ENCODE peak calls at places on chromosomes 2 and 18, in seven cellular contexts. B is SK-N-SH, M is H1, P is K562, H is GM12891, F is HepG2, S is GM12878. K is an unnamed sample.
A peak's percentile ranks its signal among the peaks of the same experiment; 100 is the strongest.

GRCh38 chr18:7566244-7566586 is 901 bp upstream of the PTPRM start:
- DNase-seq in B (no peak), M (no peak), P (no peak), H (no peak), F (no peak), S (no peak), K (no peak)

GRCh38 chr2:174004900-174005605 is 39.9 kb upstream of the SP3 start:
- DNase-seq in B (no peak), M (no peak), P (no peak), H (no peak), F (no peak), S (no peak), K (no peak)

GRCh38 chr2:69226886-69227285 is 160.1 kb downstream of the GFPT1 start:
- DNase-seq in B (no peak), M (no peak), P (no peak), H (no peak), F (no peak), S (no peak), K (no peak)

GRCh38 chr2:41806286-41806685 is 241.5 kb upstream of the PKDCC start:
- DNase-seq in B (no peak), M (no peak), P (no peak), H (no peak), F (peak; percentile 12), S (no peak), K (no peak)

GRCh38 chr2:149661844-149662243 is 74.3 kb upstream of the MMADHC start:
- DNase-seq in B (no peak), M (no peak), P (no peak), H (no peak), F (no peak), S (no peak), K (no peak)

GRCh38 chr2:152715854-152716428 is 1.3 kb downstream of the PRPF40A start:
- DNase-seq in B (peak; percentile 37), M (no peak), P (no peak), H (no peak), F (peak; percentile 84), S (no peak), K (no peak)

GRCh38 chr2:19369341-19369955 is 11.0 kb upstream of the OSR1 start:
- DNase-seq in B (no peak), M (no peak), P (no peak), H (no peak), F (peak; percentile 23), S (no peak), K (no peak)

GRCh38 chr2:140173790-140174189 is 1393.6 kb upstream of the NXPH2 start:
- DNase-seq in B (no peak), M (no peak), P (no peak), H (no peak), F (no peak), S (no peak), K (no peak)

GRCh38 chr2:169108098-169108884 is 38.9 kb downstream of the DHRS9 start:
- DNase-seq in B (no peak), M (no peak), P (no peak), H (no peak), F (no peak), S (no peak), K (no peak)

GRCh38 chr2:163667064-163667887 is 68.5 kb downstream of the FIGN start:
- DNase-seq in B (no peak), M (no peak), P (no peak), H (no peak), F (peak; percentile 81), S (no peak), K (no peak)

GRCh38 chr2:48829036-48829435 is 73.5 kb upstream of the LHCGR start:
- DNase-seq in B (no peak), M (no peak), P (no peak), H (no peak), F (no peak), S (no peak), K (no peak)

GRCh38 chr2:48278590-48278989 is 251.4 kb upstream of the STON1 start:
- DNase-seq in B (no peak), M (no peak), P (no peak), H (no peak), F (no peak), S (no peak), K (no peak)

GRCh38 chr18:58347135-58347534 is 281.8 kb downstream of the ALPK2 start:
- DNase-seq in B (no peak), M (no peak), P (no peak), H (no peak), F (no peak), S (no peak), K (no peak)

GRCh38 chr2:50118951-50119702 is 912.8 kb downstream of the NRXN1 start:
- DNase-seq in B (no peak), M (no peak), P (no peak), H (no peak), F (no peak), S (no peak), K (no peak)

GRCh38 chr18:9712130-9712577 is 4.1 kb downstream of the RAB31 start:
- DNase-seq in B (no peak), M (no peak), P (no peak), H (no peak), F (no peak), S (no peak), K (no peak)

GRCh38 chr2:238845583-238846480 is 2.1 kb upstream of the TWIST2 start:
- DNase-seq in B (no peak), M (peak; percentile 50), P (no peak), H (no peak), F (no peak), S (no peak), K (no peak)

DNA sequence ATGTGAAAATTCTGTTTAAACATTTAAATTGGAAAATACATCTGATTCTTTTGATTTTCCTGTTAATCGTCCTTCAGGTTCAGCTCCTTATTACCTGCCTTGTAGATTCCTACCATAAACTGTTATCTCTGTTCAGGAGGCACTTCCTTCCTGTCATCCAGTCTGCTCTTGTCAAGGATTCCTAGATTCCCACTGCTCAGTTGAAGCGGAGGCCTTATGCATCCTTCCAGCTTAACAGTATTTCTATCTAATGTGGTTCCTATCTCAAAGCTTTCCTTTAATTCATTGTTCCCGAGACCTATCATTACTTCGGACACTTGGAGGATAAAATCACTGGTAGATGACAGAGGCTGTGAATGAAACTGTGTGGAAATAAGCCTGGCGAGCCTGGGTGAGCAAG is 12.0 kb downstream of the SPAG16 start:
- DNase-seq in B (no peak), M (no peak), P (no peak), H (no peak), F (no peak), S (no peak), K (no peak)
- TF ChIP-seq POLR2AphosphoS5 in B (no peak), M (no peak), P (no peak), H (no peak), F (no peak), S (no peak), K (no peak)

DNA sequence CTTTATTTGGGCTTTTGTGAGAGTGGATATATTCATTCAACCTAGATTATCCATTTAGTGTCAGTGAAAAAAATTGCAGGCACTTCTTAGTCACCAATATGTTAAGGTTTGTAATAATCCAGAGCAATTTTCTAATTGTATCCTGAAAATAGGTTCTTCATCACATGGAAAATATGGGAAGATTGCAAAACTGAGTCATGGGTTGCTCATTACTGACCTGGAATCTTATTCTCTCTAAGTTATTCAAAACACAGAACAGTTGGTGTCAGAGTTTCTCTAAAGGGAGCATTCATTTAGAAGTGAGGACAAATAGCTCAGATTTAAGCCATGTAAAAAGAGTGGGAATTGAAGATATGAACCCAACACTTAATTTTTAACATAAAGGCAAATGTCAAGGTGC is 181.3 kb downstream of the IKZF2 start:
- DNase-seq in B (no peak), M (no peak), P (no peak), H (no peak), F (no peak), S (no peak), K (no peak)
- TF ChIP-seq TAF1 in B (no peak), M (no peak), P (no peak), H (no peak), F (no peak), S (no peak), K (no peak)

DNA sequence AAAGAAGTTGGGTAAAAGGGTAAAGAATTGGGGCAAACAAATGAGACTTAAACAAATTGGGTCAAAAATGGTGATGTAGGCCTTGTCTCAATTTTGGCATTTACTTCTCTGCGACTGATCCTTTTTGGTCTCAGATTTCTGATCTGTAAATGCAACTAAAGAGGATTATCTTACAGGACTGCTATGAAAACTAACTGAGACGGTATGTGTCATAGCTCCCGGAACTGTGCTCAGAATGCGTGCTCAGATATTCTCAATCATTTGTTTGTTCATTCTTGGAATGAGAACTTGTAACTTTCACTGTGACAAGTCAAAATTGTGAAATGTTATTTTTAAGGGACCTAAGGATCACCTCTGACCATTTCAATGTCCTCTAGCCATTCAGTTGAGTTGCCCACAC is 498.2 kb upstream of the PIK3C3 start:
- DNase-seq in B (no peak), M (no peak), P (no peak), H (no peak), F (no peak), S (no peak), K (no peak)
- TF ChIP-seq POLR2AphosphoS5 in B (no peak), M (no peak), P (no peak), H (no peak), F (no peak), S (no peak), K (no peak)

GRCh38 chr2:236541008-236541562 is 28.5 kb upstream of the ACKR3 start:
- DNase-seq in B (no peak), M (no peak), P (no peak), H (no peak), F (no peak), S (no peak), K (no peak)

GRCh38 chr2:236538242-236538641 is 31.4 kb upstream of the ACKR3 start:
- DNase-seq in B (no peak), M (no peak), P (no peak), H (no peak), F (no peak), S (no peak), K (no peak)

GRCh38 chr2:236535024-236535423 is 34.6 kb upstream of the ACKR3 start:
- DNase-seq in B (no peak), M (no peak), P (no peak), H (no peak), F (no peak), S (no peak), K (no peak)

GRCh38 chr2:236533343-236533742 is 36.3 kb upstream of the ACKR3 start:
- DNase-seq in B (no peak), M (no peak), P (no peak), H (no peak), F (no peak), S (no peak), K (no peak)

DNA sequence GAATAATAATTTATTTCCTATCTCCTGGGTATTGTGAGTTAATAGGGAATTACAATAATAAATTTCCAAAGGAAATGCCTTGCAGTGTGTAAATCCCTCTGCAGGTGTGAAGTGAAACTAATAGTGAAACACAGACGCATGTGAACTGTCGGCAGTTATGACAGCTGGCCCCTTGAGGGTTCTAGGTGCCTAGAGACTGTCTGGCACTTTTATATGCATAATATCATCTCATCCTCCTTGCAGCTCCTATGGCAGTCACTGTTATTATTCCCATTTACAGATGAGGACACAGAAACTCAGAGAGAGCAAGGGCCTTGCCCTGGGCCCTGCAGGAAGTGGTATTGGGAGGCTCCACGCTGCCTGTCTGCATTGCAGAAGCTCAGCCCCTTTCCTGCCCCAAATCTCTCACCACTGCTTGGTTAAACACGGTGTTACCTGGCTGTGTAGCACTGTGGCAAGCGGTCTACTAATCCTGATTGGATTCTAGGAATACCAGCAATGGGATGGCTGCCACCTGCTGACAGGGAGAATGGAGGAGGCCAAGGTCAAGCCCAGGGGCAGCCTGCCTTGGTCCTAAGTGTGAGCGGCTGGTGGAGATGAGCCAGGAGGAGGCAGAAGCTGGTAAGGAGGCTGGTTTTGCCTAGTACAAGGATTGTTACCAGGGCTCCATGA is 32.8 kb upstream of the ACKR3 start:
- DNase-seq in B (no peak), M (no peak), P (no peak), H (no peak), F (no peak), S (peak; percentile 53), K (no peak)
- TF ChIP-seq TAF1 in B (no peak), M (no peak), P (no peak), H (peak; percentile 21), F (no peak), S (no peak), K (no peak)

K was measured in GM12892.